ENCODE peak calls at places on chromosome 22, in four cellular contexts. Y is K562, L is HCT116, U is HepG2. M is an unnamed sample. For H3K4me1, the result is how much of the 10 kb centered on the place peaks cover.

GRCh38 chr22:38244106-38244505 is 28.7 kb downstream of the TMEM184B start:
- DNase-seq in Y (no peak), L (no peak), U (no peak), M (no peak)

GRCh38 chr22:48137640-48138039 is 1375.2 kb downstream of the TBC1D22A start:
- DNase-seq in Y (no peak), L (no peak), U (no peak), M (no peak)

GRCh38 chr22:44317163-44317455 is 4.4 kb upstream of the SHISAL1 start:
- DNase-seq in Y (no peak), L (no peak), U (no peak), M (no peak)

GRCh38 chr22:20526628-20527355 is 19.4 kb downstream of the MED15 start:
- DNase-seq in Y (no peak), L (no peak), U (no peak), M (no peak)

GRCh38 chr22:41469218-41469851 is 418 bp downstream of the ACO2 start:
- DNase-seq in Y (peak), L (no peak), U (no peak), M (no peak)

GRCh38 chr22:49047461-49047860 is 780.2 kb downstream of the BRD1 start:
- DNase-seq in Y (no peak), L (no peak), U (no peak), M (no peak)

GRCh38 chr22:43831561-43832392 is 19.7 kb upstream of the EFCAB6 start:
- DNase-seq in Y (no peak), L (no peak), U (no peak), M (no peak)

GRCh38 chr22:34105461-34106062 is 185.3 kb upstream of the LARGE1 start:
- DNase-seq in Y (no peak), L (no peak), U (peak), M (no peak)

GRCh38 chr22:45777046-45777851 is 105.6 kb downstream of the ATXN10 start:
- DNase-seq in Y (no peak), L (no peak), U (no peak), M (peak)

GRCh38 chr22:33969052-33969451 is 48.8 kb upstream of the LARGE1 start:
- DNase-seq in Y (no peak), L (no peak), U (no peak), M (no peak)

GRCh38 chr22:21611210-21611977 is 18.4 kb downstream of the YDJC start:
- DNase-seq in Y (no peak), L (no peak), U (no peak), M (no peak)

GRCh38 chr22:34115722-34116121 is 195.4 kb upstream of the LARGE1 start:
- DNase-seq in Y (no peak), L (no peak), U (no peak), M (no peak)

GRCh38 chr22:25369133-25369532 is 149.7 kb downstream of the CRYBB2 start:
- DNase-seq in Y (no peak), L (no peak), U (no peak), M (no peak)

GRCh38 chr22:20222764-20223420 is 45.2 kb downstream of the RTN4R start:
- DNase-seq in Y (no peak), L (no peak), U (no peak), M (no peak)

GRCh38 chr22:47203554-47203991 is 441.1 kb downstream of the TBC1D22A start:
- DNase-seq in Y (no peak), L (no peak), U (no peak), M (no peak)

GRCh38 chr22:50157976-50158375 is 12.6 kb upstream of the PANX2 start:
- DNase-seq in Y (no peak), L (no peak), U (no peak), M (no peak)

GRCh38 chr22:46758867-46759290 is 3.6 kb upstream of the TBC1D22A start:
- DNase-seq in Y (peak), L (peak), U (peak), M (peak)

GRCh38 chr22:22666307-22667091 is 22.1 kb downstream of the GGTLC2 start:
- DNase-seq in Y (peak), L (no peak), U (peak), M (peak)

GRCh38 chr22:50371101-50371648 is 28.0 kb downstream of the PPP6R2 start:
- DNase-seq in Y (no peak), L (no peak), U (no peak), M (no peak)

GRCh38 chr22:29093501-29093921 is 20.7 kb downstream of the KREMEN1 start:
- DNase-seq in Y (no peak), L (no peak), U (no peak), M (no peak)

GRCh38 chr22:28802595-28803087 is 2.3 kb upstream of the XBP1 start:
- DNase-seq in Y (peak), L (no peak), U (peak), M (no peak)

GRCh38 chr22:47124451-47124881 is 362.0 kb downstream of the TBC1D22A start:
- DNase-seq in Y (no peak), L (no peak), U (no peak), M (no peak)

GRCh38 chr22:49964493-49965290 is 4.1 kb downstream of the PIM3 start:
- DNase-seq in Y (no peak), L (no peak), U (no peak), M (no peak)

GRCh38 chr22:37850801-37851200 is 1.6 kb downstream of the EIF3L start:
- DNase-seq in Y (no peak), L (no peak), U (no peak), M (no peak)

GRCh38 chr22:18065256-18065655 is 12.5 kb upstream of the PEX26 start:
- DNase-seq in Y (no peak), L (no peak), U (no peak), M (no peak)

GRCh38 chr22:49093192-49093880 is 734.3 kb downstream of the BRD1 start:
- DNase-seq in Y (no peak), L (no peak), U (no peak), M (no peak)

GRCh38 chr22:21631025-21631424 is 1.2 kb upstream of the YDJC start:
- DNase-seq in Y (no peak), L (no peak), U (no peak), M (no peak)

DNA sequence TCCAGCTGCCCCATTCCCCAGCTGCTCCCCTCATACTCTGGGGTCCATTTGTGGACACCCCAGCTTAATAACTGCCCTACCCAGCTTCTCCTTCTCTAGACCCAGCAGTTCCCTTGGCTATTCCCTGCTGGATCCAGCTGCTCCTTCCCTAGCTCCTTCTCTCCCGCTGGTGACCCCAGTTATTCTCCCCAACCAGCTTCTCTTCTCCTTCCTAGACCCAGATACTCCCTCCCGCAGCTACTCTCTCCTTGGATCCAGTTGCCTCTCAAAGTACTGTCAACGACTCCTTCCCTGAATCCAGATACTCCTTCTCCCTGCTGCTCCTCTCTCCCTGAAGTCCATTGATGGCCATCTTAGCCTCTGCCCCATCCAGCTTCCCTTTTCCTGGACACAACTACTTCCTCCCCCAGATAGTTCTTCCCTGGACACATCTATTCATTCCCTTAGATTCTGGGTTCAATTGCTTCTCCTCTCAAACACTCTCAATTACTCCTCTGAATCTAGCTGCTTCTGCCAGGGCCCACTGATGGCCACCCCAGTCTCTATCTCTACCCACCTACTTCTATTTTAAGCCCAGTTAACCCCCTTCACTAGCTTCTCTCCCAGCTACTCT is 11.6 kb downstream of the SELENOM start:
- DNase-seq in Y (no peak), L (no peak), U (no peak), M (no peak)
- TF ChIP-seq POLR2AphosphoS5 in Y (no peak), L (no peak), U (no peak), M (no peak)

GRCh38 chr22:26372890-26373289 is 56.2 kb upstream of the ASPHD2 start:
- DNase-seq in Y (no peak), L (no peak), U (no peak), M (no peak)

GRCh38 chr22:26374645-26375044 is 54.4 kb upstream of the ASPHD2 start:
- DNase-seq in Y (no peak), L (no peak), U (no peak), M (no peak)

GRCh38 chr22:26380072-26380471 is 49.0 kb upstream of the ASPHD2 start:
- DNase-seq in Y (no peak), L (no peak), U (no peak), M (no peak)

DNA sequence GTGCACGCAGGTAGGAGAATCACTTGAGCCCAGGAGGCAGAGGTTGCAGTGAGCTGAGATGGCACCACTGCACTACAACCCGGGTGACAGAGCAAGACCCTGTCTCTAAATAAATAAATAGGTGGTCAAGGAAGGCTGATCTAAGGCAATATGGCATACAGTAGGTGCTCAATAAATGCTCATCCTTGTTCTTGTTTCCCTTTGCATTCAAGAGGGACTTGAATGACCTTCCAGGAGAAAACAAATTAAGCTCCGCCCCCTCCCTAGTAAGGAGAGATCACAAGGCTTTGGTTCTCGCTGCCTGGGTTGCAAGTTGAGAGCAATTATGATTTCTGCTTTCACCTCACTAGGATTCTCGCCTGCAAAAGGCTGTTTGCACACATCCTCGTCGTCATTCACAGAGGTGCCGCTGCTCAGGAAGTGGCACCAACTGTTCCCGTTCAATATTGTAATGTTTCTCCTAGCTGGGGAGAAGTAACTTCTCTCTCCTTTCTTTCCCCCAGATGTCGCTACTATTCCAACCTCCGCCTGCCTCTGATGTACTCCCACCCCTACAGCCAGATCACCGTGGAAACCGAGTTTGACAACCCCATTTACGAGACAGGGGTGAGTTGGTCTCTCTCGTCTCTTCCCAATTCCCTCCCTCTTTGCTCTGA is 51.8 kb upstream of the ASPHD2 start:
- DNase-seq in Y (no peak), L (no peak), U (no peak), M (no peak)
- TF ChIP-seq TCF7L2 in Y (no peak), L (no peak), U (no peak), M (no peak)

DNA sequence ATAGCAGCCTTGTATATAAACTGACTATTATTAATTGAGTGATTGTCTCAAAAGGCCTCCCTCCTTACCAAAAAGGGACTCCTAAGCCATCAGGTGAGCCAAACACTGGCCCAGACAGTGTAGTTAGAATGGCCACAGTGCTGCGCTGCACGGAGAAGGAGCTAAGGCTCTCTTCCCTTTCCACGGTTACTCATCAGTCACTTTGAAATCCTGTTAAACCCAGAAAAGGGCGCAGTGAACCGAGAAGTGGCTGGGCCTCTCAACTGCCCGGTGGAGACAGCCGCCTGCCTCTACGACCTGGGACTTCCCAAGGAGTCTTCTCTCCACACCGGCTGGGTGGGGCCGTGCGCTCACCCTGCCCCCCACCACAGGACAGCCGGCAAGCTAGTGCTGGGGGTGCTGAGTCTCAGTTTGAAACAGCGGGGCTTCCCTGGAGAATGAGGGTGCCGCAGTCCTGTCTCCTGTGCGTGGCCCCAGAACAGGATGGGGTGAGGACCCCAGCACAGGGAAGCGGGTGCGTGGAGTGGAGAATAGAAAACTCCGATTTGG is 1.3 kb downstream of the MYH9 start:
- DNase-seq in Y (no peak), L (no peak), U (no peak), M (no peak)
- H3K4me1 ChIP-seq in Y (under half), L (under half), U (half or more), M (under half)

GRCh38 chr22:42803454-42803853 is 53.6 kb downstream of the ARFGAP3 start:
- DNase-seq in Y (no peak), L (no peak), U (no peak), M (no peak)

GRCh38 chr22:42799462-42800405 is 57.3 kb downstream of the ARFGAP3 start:
- DNase-seq in Y (peak), L (no peak), U (no peak), M (no peak)

GRCh38 chr22:42801537-42802165 is 55.4 kb downstream of the ARFGAP3 start:
- DNase-seq in Y (no peak), L (no peak), U (no peak), M (no peak)

GRCh38 chr22:42799061-42799460 is 58.0 kb downstream of the ARFGAP3 start:
- DNase-seq in Y (no peak), L (no peak), U (no peak), M (no peak)

GRCh38 chr22:42800731-42801536 is 56.1 kb downstream of the ARFGAP3 start:
- DNase-seq in Y (no peak), L (no peak), U (peak), M (no peak)
- TF ChIP-seq POLR2AphosphoS5 in Y (no peak), L (no peak), U (peak), M (no peak)

DNA sequence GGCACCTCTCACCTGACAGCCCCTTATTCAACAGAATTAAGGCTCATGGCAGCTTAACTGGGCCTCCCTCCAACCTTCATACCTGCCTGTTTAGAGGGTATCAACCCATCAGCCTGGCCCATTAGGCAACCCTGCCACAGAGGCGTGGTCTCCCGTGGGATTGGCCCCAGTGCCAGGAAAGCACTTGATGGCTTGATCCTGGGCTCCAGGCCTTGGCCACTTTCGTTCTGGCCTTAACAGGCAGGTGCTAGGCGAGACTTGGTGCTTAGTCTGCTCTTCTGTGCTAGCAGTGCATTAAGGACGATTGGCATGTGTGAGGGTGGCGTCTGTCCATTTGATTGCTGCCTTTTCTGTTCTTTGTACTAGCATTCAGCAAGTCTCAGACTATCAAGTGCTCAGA is 75.2 kb downstream of the CABIN1 start:
- DNase-seq in Y (no peak), L (no peak), U (no peak), M (no peak)
- TF ChIP-seq TCF7L2 in Y (no peak), L (no peak), U (no peak), M (no peak)